ENCODE peak calls at places on chromosomes 13 and 19, in nine cellular contexts. One of them, this sample, is unnamed.

GRCh38 chr19:29001922-29002247 is 211.1 kb downstream of the UQCRFS1 start:
- DNase-seq in stimulated activated CD4-positive, alpha-beta T cell treated with anti-CD3 and anti-CD28 coated beads, Interleukin-1b, Interleukin-23, amount 100 ng/mL, for 24 hours: no peak
- DNase-seq in iPS-NIHi11: no peak
- DNase-seq in progenitor cell of endocrine pancreas: no peak
- DNase-seq in central memory CD4-positive, alpha-beta T cell: no peak
- DNase-seq in activated CD4-positive, alpha-beta T cell treated with anti-CD3 and anti-CD28 coated beads for 48 hours: no peak
- DNase-seq in NCI-H1436: no peak
- DNase-seq in activated CD4-positive, CD25-positive, alpha-beta regulatory T cell treated with anti-CD3 and anti-CD28 coated beads, Interleukin-2, amount 50 U/mL, for 16 hours: no peak
- DNase-seq in memory B cell: no peak
- DNase-seq in this sample: no peak

GRCh38 chr19:30076751-30077670 is 135.0 kb downstream of the URI1 start:
- DNase-seq in stimulated activated CD4-positive, alpha-beta T cell treated with anti-CD3 and anti-CD28 coated beads, Interleukin-1b, Interleukin-23, amount 100 ng/mL, for 24 hours: no peak
- DNase-seq in iPS-NIHi11: no peak
- DNase-seq in progenitor cell of endocrine pancreas: no peak
- DNase-seq in central memory CD4-positive, alpha-beta T cell: no peak
- DNase-seq in activated CD4-positive, alpha-beta T cell treated with anti-CD3 and anti-CD28 coated beads for 48 hours: no peak
- DNase-seq in NCI-H1436: no peak
- DNase-seq in activated CD4-positive, CD25-positive, alpha-beta regulatory T cell treated with anti-CD3 and anti-CD28 coated beads, Interleukin-2, amount 50 U/mL, for 16 hours: no peak
- DNase-seq in memory B cell: no peak
- DNase-seq in this sample: no peak

GRCh38 chr19:16260160-16260793 is 62.6 kb downstream of the AP1M1 start:
- DNase-seq in stimulated activated CD4-positive, alpha-beta T cell treated with anti-CD3 and anti-CD28 coated beads, Interleukin-1b, Interleukin-23, amount 100 ng/mL, for 24 hours: no peak
- DNase-seq in iPS-NIHi11: no peak
- DNase-seq in progenitor cell of endocrine pancreas: no peak
- DNase-seq in central memory CD4-positive, alpha-beta T cell: no peak
- DNase-seq in activated CD4-positive, alpha-beta T cell treated with anti-CD3 and anti-CD28 coated beads for 48 hours: no peak
- DNase-seq in NCI-H1436: no peak
- DNase-seq in activated CD4-positive, CD25-positive, alpha-beta regulatory T cell treated with anti-CD3 and anti-CD28 coated beads, Interleukin-2, amount 50 U/mL, for 16 hours: no peak
- DNase-seq in memory B cell: peak; percentile 15
- DNase-seq in this sample: no peak

GRCh38 chr13:83350569-83350968 is 531.7 kb downstream of the SLITRK1 start:
- DNase-seq in stimulated activated CD4-positive, alpha-beta T cell treated with anti-CD3 and anti-CD28 coated beads, Interleukin-1b, Interleukin-23, amount 100 ng/mL, for 24 hours: no peak
- DNase-seq in iPS-NIHi11: no peak
- DNase-seq in progenitor cell of endocrine pancreas: no peak
- DNase-seq in central memory CD4-positive, alpha-beta T cell: no peak
- DNase-seq in activated CD4-positive, alpha-beta T cell treated with anti-CD3 and anti-CD28 coated beads for 48 hours: no peak
- DNase-seq in NCI-H1436: no peak
- DNase-seq in activated CD4-positive, CD25-positive, alpha-beta regulatory T cell treated with anti-CD3 and anti-CD28 coated beads, Interleukin-2, amount 50 U/mL, for 16 hours: no peak
- DNase-seq in memory B cell: no peak
- DNase-seq in this sample: no peak

GRCh38 chr13:94318418-94318817 is 161.1 kb downstream of the DCT start:
- DNase-seq in stimulated activated CD4-positive, alpha-beta T cell treated with anti-CD3 and anti-CD28 coated beads, Interleukin-1b, Interleukin-23, amount 100 ng/mL, for 24 hours: no peak
- DNase-seq in iPS-NIHi11: no peak
- DNase-seq in progenitor cell of endocrine pancreas: no peak
- DNase-seq in central memory CD4-positive, alpha-beta T cell: no peak
- DNase-seq in activated CD4-positive, alpha-beta T cell treated with anti-CD3 and anti-CD28 coated beads for 48 hours: no peak
- DNase-seq in NCI-H1436: no peak
- DNase-seq in activated CD4-positive, CD25-positive, alpha-beta regulatory T cell treated with anti-CD3 and anti-CD28 coated beads, Interleukin-2, amount 50 U/mL, for 16 hours: no peak
- DNase-seq in memory B cell: no peak
- DNase-seq in this sample: no peak

GRCh38 chr13:97140611-97141010 is 81.5 kb upstream of the MBNL2 start:
- DNase-seq in stimulated activated CD4-positive, alpha-beta T cell treated with anti-CD3 and anti-CD28 coated beads, Interleukin-1b, Interleukin-23, amount 100 ng/mL, for 24 hours: no peak
- DNase-seq in iPS-NIHi11: no peak
- DNase-seq in progenitor cell of endocrine pancreas: no peak
- DNase-seq in central memory CD4-positive, alpha-beta T cell: no peak
- DNase-seq in activated CD4-positive, alpha-beta T cell treated with anti-CD3 and anti-CD28 coated beads for 48 hours: no peak
- DNase-seq in NCI-H1436: no peak
- DNase-seq in activated CD4-positive, CD25-positive, alpha-beta regulatory T cell treated with anti-CD3 and anti-CD28 coated beads, Interleukin-2, amount 50 U/mL, for 16 hours: no peak
- DNase-seq in memory B cell: no peak
- DNase-seq in this sample: no peak

GRCh38 chr19:45779231-45780145 is 2.8 kb downstream of the DMPK start:
- DNase-seq in stimulated activated CD4-positive, alpha-beta T cell treated with anti-CD3 and anti-CD28 coated beads, Interleukin-1b, Interleukin-23, amount 100 ng/mL, for 24 hours: peak; percentile 81
- DNase-seq in iPS-NIHi11: peak; percentile 94
- DNase-seq in progenitor cell of endocrine pancreas: peak; percentile 70
- DNase-seq in central memory CD4-positive, alpha-beta T cell: peak; percentile 57
- DNase-seq in activated CD4-positive, alpha-beta T cell treated with anti-CD3 and anti-CD28 coated beads for 48 hours: peak; percentile 97
- DNase-seq in NCI-H1436: peak; percentile 91
- DNase-seq in activated CD4-positive, CD25-positive, alpha-beta regulatory T cell treated with anti-CD3 and anti-CD28 coated beads, Interleukin-2, amount 50 U/mL, for 16 hours: peak; percentile 66
- DNase-seq in memory B cell: peak; percentile 90
- DNase-seq in this sample: peak; percentile 93

GRCh38 chr19:30158893-30159245 is 213.3 kb upstream of the ZNF536 start:
- DNase-seq in stimulated activated CD4-positive, alpha-beta T cell treated with anti-CD3 and anti-CD28 coated beads, Interleukin-1b, Interleukin-23, amount 100 ng/mL, for 24 hours: no peak
- DNase-seq in iPS-NIHi11: no peak
- DNase-seq in progenitor cell of endocrine pancreas: no peak
- DNase-seq in central memory CD4-positive, alpha-beta T cell: no peak
- DNase-seq in activated CD4-positive, alpha-beta T cell treated with anti-CD3 and anti-CD28 coated beads for 48 hours: no peak
- DNase-seq in NCI-H1436: no peak
- DNase-seq in activated CD4-positive, CD25-positive, alpha-beta regulatory T cell treated with anti-CD3 and anti-CD28 coated beads, Interleukin-2, amount 50 U/mL, for 16 hours: no peak
- DNase-seq in memory B cell: no peak
- DNase-seq in this sample: no peak

GRCh38 chr13:32019612-32020233 is 11.9 kb upstream of the FRY start:
- DNase-seq in stimulated activated CD4-positive, alpha-beta T cell treated with anti-CD3 and anti-CD28 coated beads, Interleukin-1b, Interleukin-23, amount 100 ng/mL, for 24 hours: no peak
- DNase-seq in iPS-NIHi11: peak; percentile 65
- DNase-seq in progenitor cell of endocrine pancreas: peak; percentile 25
- DNase-seq in central memory CD4-positive, alpha-beta T cell: peak; percentile 7
- DNase-seq in activated CD4-positive, alpha-beta T cell treated with anti-CD3 and anti-CD28 coated beads for 48 hours: peak; percentile 20
- DNase-seq in NCI-H1436: peak; percentile 20
- DNase-seq in activated CD4-positive, CD25-positive, alpha-beta regulatory T cell treated with anti-CD3 and anti-CD28 coated beads, Interleukin-2, amount 50 U/mL, for 16 hours: no peak
- DNase-seq in memory B cell: no peak
- DNase-seq in this sample: peak; percentile 44

GRCh38 chr19:21947775-21948174 is 63.0 kb downstream of the ZNF208 start:
- DNase-seq in stimulated activated CD4-positive, alpha-beta T cell treated with anti-CD3 and anti-CD28 coated beads, Interleukin-1b, Interleukin-23, amount 100 ng/mL, for 24 hours: no peak
- DNase-seq in iPS-NIHi11: no peak
- DNase-seq in progenitor cell of endocrine pancreas: no peak
- DNase-seq in central memory CD4-positive, alpha-beta T cell: no peak
- DNase-seq in activated CD4-positive, alpha-beta T cell treated with anti-CD3 and anti-CD28 coated beads for 48 hours: no peak
- DNase-seq in NCI-H1436: no peak
- DNase-seq in activated CD4-positive, CD25-positive, alpha-beta regulatory T cell treated with anti-CD3 and anti-CD28 coated beads, Interleukin-2, amount 50 U/mL, for 16 hours: no peak
- DNase-seq in memory B cell: no peak
- DNase-seq in this sample: peak; percentile 25

GRCh38 chr19:18173572-18174294 is at the start of gene IFI30:
- DNase-seq in stimulated activated CD4-positive, alpha-beta T cell treated with anti-CD3 and anti-CD28 coated beads, Interleukin-1b, Interleukin-23, amount 100 ng/mL, for 24 hours: no peak
- DNase-seq in iPS-NIHi11: peak; percentile 89
- DNase-seq in progenitor cell of endocrine pancreas: no peak
- DNase-seq in central memory CD4-positive, alpha-beta T cell: peak; percentile 36
- DNase-seq in activated CD4-positive, alpha-beta T cell treated with anti-CD3 and anti-CD28 coated beads for 48 hours: peak; percentile 73
- DNase-seq in NCI-H1436: peak; percentile 77
- DNase-seq in activated CD4-positive, CD25-positive, alpha-beta regulatory T cell treated with anti-CD3 and anti-CD28 coated beads, Interleukin-2, amount 50 U/mL, for 16 hours: no peak
- DNase-seq in memory B cell: peak; percentile 58
- DNase-seq in this sample: peak; percentile 83

GRCh38 chr19:41997121-41997850 is 3.3 kb upstream of the ATP1A3 start:
- DNase-seq in stimulated activated CD4-positive, alpha-beta T cell treated with anti-CD3 and anti-CD28 coated beads, Interleukin-1b, Interleukin-23, amount 100 ng/mL, for 24 hours: no peak
- DNase-seq in iPS-NIHi11: peak; percentile 89
- DNase-seq in progenitor cell of endocrine pancreas: peak; percentile 58
- DNase-seq in central memory CD4-positive, alpha-beta T cell: peak; percentile 21
- DNase-seq in activated CD4-positive, alpha-beta T cell treated with anti-CD3 and anti-CD28 coated beads for 48 hours: peak; percentile 59
- DNase-seq in NCI-H1436: peak; percentile 55
- DNase-seq in activated CD4-positive, CD25-positive, alpha-beta regulatory T cell treated with anti-CD3 and anti-CD28 coated beads, Interleukin-2, amount 50 U/mL, for 16 hours: no peak
- DNase-seq in memory B cell: peak; percentile 60
- DNase-seq in this sample: peak; percentile 48